ENCODE peak calls at places on chromosomes 16 and 17, in nine cellular contexts. Y, V, L, T, Z, A, G, F and X are unnamed samples.

GRCh38 chr17:1709403-1709891 is 730 bp downstream of the TLCD2 start:
- DNase-seq in Y (no peak), V (no peak), L (no peak), T (no peak), Z (no peak), A (peak; percentile 52), G (peak; percentile 40), F (no peak), X (no peak)

GRCh38 chr16:88628512-88628974 is 9.8 kb upstream of the IL17C start:
- DNase-seq in Y (peak; percentile 73), V (no peak), L (no peak), T (peak; percentile 77), Z (no peak), A (peak; percentile 54), G (peak; percentile 20), F (no peak), X (no peak)

GRCh38 chr16:29943846-29944669 is 17.8 kb upstream of the TMEM219 start:
- DNase-seq in Y (no peak), V (no peak), L (peak; percentile 78), T (peak; percentile 74), Z (no peak), A (peak; percentile 99), G (peak; percentile 98), F (no peak), X (peak; percentile 96)

GRCh38 chr17:4678448-4679026 is 25.4 kb downstream of the PELP1 start:
- DNase-seq in Y (no peak), V (no peak), L (no peak), T (no peak), Z (no peak), A (peak; percentile 78), G (peak; percentile 66), F (no peak), X (peak; percentile 56)

GRCh38 chr17:60077226-60077625 is 1.5 kb downstream of the HEATR6 start:
- DNase-seq in Y (no peak), V (no peak), L (no peak), T (no peak), Z (no peak), A (no peak), G (no peak), F (no peak), X (no peak)

GRCh38 chr17:78235885-78236284 is 4.5 kb downstream of the TMEM235 start:
- DNase-seq in Y (no peak), V (no peak), L (no peak), T (no peak), Z (no peak), A (no peak), G (no peak), F (no peak), X (no peak)

GRCh38 chr16:83606486-83607030 is 201.2 kb upstream of the HSBP1 start:
- DNase-seq in Y (no peak), V (no peak), L (no peak), T (no peak), Z (no peak), A (peak; percentile 16), G (no peak), F (no peak), X (no peak)

GRCh38 chr17:51257150-51258081 is 2.4 kb downstream of the MBTD1 start:
- DNase-seq in Y (no peak), V (no peak), L (no peak), T (no peak), Z (no peak), A (no peak), G (peak; percentile 4), F (no peak), X (no peak)

DNA sequence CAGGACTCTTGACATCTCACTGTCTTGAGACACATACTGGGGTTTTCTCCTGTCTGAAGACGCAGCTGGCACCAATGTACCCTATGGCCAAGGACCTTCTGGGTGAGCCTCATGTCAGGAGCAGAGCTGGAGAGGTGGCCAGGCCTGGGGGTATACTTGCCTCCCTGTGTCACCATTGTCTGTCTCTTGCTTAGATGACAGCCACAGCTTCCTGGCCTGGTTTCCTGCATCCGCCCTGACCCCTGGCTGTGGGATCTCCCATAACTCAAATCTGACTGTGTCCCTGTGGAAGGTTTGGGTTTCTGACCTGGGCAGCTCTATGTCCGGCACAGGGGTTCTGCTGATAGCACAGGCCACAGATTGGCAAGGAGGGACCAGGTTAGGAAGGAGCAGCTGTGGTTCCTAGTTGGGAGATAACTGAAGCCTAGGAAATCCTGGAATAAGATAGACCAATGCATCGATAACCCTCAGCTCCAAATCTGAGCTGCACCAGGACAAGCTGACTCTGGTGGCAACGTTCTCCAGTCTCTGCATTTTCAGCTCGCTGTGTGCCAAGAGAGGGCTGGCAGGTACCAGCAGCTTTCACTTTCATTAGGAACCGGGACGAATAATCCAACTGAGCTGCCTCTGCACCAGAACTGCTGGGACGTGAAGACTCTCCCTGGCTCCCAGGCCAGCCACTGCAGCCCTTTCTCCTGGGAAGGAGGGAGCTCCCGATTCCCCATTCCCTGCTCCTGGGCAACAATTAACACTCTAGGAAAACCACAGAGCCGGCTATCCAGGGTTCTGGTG is 5.0 kb downstream of the DEXI start:
- DNase-seq in Y (no peak), V (no peak), L (no peak), T (no peak), Z (no peak), A (no peak), G (no peak), F (no peak), X (no peak)
- H3K4me3 ChIP-seq in Y (peak overlapping the region; percentile 45), V (peak overlapping the region; percentile 46), L (no peak overlapping the region), T (no peak overlapping the region), Z (no peak overlapping the region), A (no peak overlapping the region), G (no peak overlapping the region), F (no peak overlapping the region), X (no peak overlapping the region)

GRCh38 chr17:72118588-72119279 is 2.1 kb upstream of the SOX9 start:
- DNase-seq in Y (peak; percentile 36), V (peak; percentile 15), L (peak; percentile 93), T (peak; percentile 43), Z (peak; percentile 38), A (peak; percentile 84), G (peak; percentile 93), F (peak; percentile 86), X (peak; percentile 77)

GRCh38 chr17:72119280-72119962 is 1.4 kb upstream of the SOX9 start:
- DNase-seq in Y (no peak), V (no peak), L (no peak), T (no peak), Z (no peak), A (no peak), G (no peak), F (no peak), X (no peak)

GRCh38 chr17:72116692-72117469 is 3.9 kb upstream of the SOX9 start:
- DNase-seq in Y (no peak), V (no peak), L (peak; percentile 83), T (no peak), Z (no peak), A (no peak), G (peak; percentile 47), F (no peak), X (no peak)

GRCh38 chr17:72117470-72117747 is 3.4 kb upstream of the SOX9 start:
- DNase-seq in Y (no peak), V (no peak), L (peak; percentile 87), T (no peak), Z (no peak), A (no peak), G (no peak), F (no peak), X (no peak)

DNA sequence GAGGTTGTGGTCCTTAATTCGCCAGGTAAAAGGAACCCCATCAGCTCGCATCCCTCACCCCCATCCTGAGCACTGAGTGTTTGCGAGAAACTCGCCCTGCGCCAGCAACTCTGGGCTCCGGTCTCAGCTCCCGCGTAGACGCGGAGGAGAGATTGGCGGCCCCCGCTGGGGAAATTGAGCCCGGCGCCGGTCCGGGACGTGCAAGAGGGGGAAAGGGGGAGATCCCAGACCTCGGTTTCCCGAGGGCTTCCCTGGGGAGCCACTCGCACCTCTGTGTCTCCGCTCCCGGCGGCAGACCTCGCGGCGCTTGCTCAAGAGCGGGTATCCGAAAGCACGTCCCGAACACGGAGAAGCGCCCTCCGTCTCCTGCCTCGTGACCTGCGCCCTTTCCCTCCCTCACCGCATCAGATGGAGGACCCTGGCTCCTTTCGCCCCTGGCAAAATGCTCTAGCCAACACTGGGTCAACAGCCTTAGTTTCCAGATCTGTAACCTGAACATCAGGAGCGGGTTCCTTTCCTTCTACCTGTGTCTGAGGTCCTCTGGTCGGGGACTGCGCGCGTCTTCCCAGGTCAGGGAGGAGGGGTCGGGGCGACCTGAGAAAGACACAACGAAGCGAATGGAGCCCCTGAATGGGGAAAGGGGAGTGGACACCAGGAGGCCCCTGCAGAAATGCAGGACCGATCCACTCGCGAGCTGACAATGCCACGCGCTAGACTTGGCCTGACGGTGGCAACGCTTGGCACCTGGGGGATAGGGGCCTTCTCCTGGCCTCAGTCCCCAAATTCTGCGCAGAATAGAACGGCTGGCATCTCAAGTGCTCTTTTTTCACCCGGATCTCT is 2.9 kb upstream of the SOX9 start:
- DNase-seq in Y (peak; percentile 28), V (no peak), L (peak; percentile 85), T (no peak), Z (no peak), A (no peak), G (no peak), F (no peak), X (no peak)
- H3K4me3 ChIP-seq in Y (peak overlapping the region; percentile 53), V (no peak overlapping the region), L (no peak overlapping the region), T (no peak overlapping the region), Z (no peak overlapping the region), A (peak overlapping the region; percentile 35), G (peak overlapping the region; percentile 22), F (peak overlapping the region; percentile 77), X (peak overlapping the region; percentile 63)

DNA sequence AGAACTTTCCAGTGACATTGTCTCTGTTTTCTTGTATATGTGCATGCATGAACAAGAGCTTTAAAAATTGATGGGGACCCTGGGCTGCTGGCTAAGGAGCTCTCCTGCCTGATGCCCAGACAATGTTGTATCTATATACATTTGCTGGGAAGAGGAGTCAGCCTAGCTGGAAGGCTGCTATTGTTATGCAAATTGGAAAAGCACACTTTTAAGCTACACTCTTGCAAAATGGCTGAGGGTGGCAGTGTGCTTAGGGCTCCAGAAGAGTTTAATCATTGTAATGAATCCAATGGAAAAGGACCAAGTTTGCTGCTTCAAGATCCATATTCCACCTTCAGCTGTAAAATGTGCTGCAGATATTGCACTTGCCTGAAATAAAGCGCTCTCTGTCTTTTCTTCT is 171.8 kb downstream of the PRKCA start:
- DNase-seq in Y (no peak), V (no peak), L (no peak), T (no peak), Z (no peak), A (no peak), G (no peak), F (no peak), X (no peak)
- H3K4me3 ChIP-seq in Y (no peak overlapping the region), V (no peak overlapping the region), L (no peak overlapping the region), T (no peak overlapping the region), Z (no peak overlapping the region), A (no peak overlapping the region), G (no peak overlapping the region), F (no peak overlapping the region), X (no peak overlapping the region)

GRCh38 chr16:86730597-86730996 is 152.2 kb downstream of the FOXL1 start:
- DNase-seq in Y (no peak), V (no peak), L (no peak), T (no peak), Z (no peak), A (no peak), G (no peak), F (no peak), X (no peak)

GRCh38 chr16:86733526-86734254 is 155.3 kb downstream of the FOXL1 start:
- DNase-seq in Y (no peak), V (no peak), L (no peak), T (no peak), Z (no peak), A (no peak), G (no peak), F (no peak), X (no peak)

GRCh38 chr16:86730086-86730485 is 151.7 kb downstream of the FOXL1 start:
- DNase-seq in Y (no peak), V (no peak), L (no peak), T (no peak), Z (no peak), A (no peak), G (no peak), F (no peak), X (no peak)

GRCh38 chr16:86734559-86735480 is 156.5 kb downstream of the FOXL1 start:
- DNase-seq in Y (no peak), V (no peak), L (no peak), T (no peak), Z (no peak), A (no peak), G (peak; percentile 51), F (no peak), X (no peak)

GRCh38 chr16:86732621-86733297 is 154.4 kb downstream of the FOXL1 start:
- DNase-seq in Y (no peak), V (no peak), L (no peak), T (no peak), Z (no peak), A (no peak), G (peak; percentile 40), F (peak; percentile 46), X (no peak)
- H3K4me3 ChIP-seq in Y (no peak overlapping the region), V (no peak overlapping the region), L (no peak overlapping the region), T (no peak overlapping the region), Z (no peak overlapping the region), A (no peak overlapping the region), G (no peak overlapping the region), F (no peak overlapping the region), X (no peak overlapping the region)